ENCODE peak calls at places on chromosomes 1 and 21, in four cellular contexts. K is colonic mucosa, V is BE2C, L is psoas muscle. P is an unnamed sample.

GRCh38 chr1:1332031-1332755 is 1.1 kb downstream of the TAS1R3 start:
- DNase-seq in V (no peak), K (no peak), L (no peak), P (no peak)

GRCh38 chr1:31238986-31239613 is 587 bp downstream of the NKAIN1 start:
- DNase-seq in V (peak; percentile 51), K (peak; percentile 27), L (peak; percentile 62), P (no peak)

GRCh38 chr1:98099501-98099900 is 178.7 kb upstream of the DPYD start:
- DNase-seq in K (no peak), L (no peak), V (no peak), P (no peak)

GRCh38 chr1:91804546-91805023 is 81.4 kb downstream of the TGFBR3 start:
- DNase-seq in K (no peak), V (no peak), L (no peak), P (peak; percentile 88)

GRCh38 chr1:53365405-53366063 is 37.7 kb upstream of the LRP8 start:
- DNase-seq in L (no peak), K (no peak), V (no peak), P (no peak)

GRCh38 chr1:37793773-37794371 is at the start of gene MANEAL:
- DNase-seq in K (peak; percentile 44), L (peak; percentile 76), V (peak; percentile 67), P (peak; percentile 46)

GRCh38 chr1:209733409-209734192 is 22.3 kb upstream of the TRAF3IP3 start:
- DNase-seq in V (no peak), L (no peak), K (no peak), P (no peak)

GRCh38 chr1:113783254-113784103 is 24.2 kb upstream of the PHTF1 start:
- DNase-seq in L (no peak), K (peak; percentile 66), V (no peak), P (peak; percentile 50)

GRCh38 chr1:114551400-114551799 is 30.0 kb downstream of the BCAS2 start:
- DNase-seq in K (no peak), V (no peak), L (no peak), P (no peak)

GRCh38 chr1:48870596-48870995 is 93.9 kb upstream of the BEND5 start:
- DNase-seq in L (no peak), K (no peak), V (peak; percentile 13), P (peak; percentile 65)

GRCh38 chr21:44571296-44571695 is 2.2 kb upstream of the KRTAP10-4 start:
- DNase-seq in V (no peak), K (no peak), L (no peak), P (no peak)

GRCh38 chr21:45164838-45165237 is 90.5 kb downstream of the ADARB1 start:
- DNase-seq in K (no peak), V (no peak), L (no peak), P (no peak)

GRCh38 chr1:96362623-96363022 is 359.0 kb upstream of the PTBP2 start:
- DNase-seq in K (no peak), V (no peak), L (no peak), P (peak; percentile 97)

GRCh38 chr1:115412286-115412685 is 74.2 kb upstream of the NGF start:
- DNase-seq in L (no peak), V (no peak), K (no peak), P (peak; percentile 54)

GRCh38 chr1:180923024-180923841 is 10.5 kb downstream of the KIAA1614 start:
- DNase-seq in K (no peak), V (peak; percentile 63), L (no peak), P (peak; percentile 53)

GRCh38 chr1:171794085-171794484 is 12.6 kb downstream of the METTL13 start:
- DNase-seq in L (no peak), K (no peak), V (no peak), P (peak; percentile 78)

GRCh38 chr1:161096514-161096913 is 1.6 kb upstream of the KLHDC9 start:
- DNase-seq in L (peak; percentile 77), V (no peak), K (no peak), P (peak; percentile 91)

GRCh38 chr1:38261574-38261973 is 215.0 kb upstream of the POU3F1 start:
- DNase-seq in V (no peak), L (peak; percentile 16), K (no peak), P (no peak)

GRCh38 chr1:41404308-41404755 is 43.1 kb downstream of the FOXO6 start:
- DNase-seq in K (no peak), V (peak; percentile 82), L (no peak), P (peak; percentile 25)

GRCh38 chr1:6222644-6223043 is 13.1 kb downstream of the ICMT start:
- DNase-seq in V (no peak), L (peak; percentile 64), K (peak; percentile 62), P (peak; percentile 43)
- TF ChIP-seq CTCF in V (no peak), L (no peak), K (no peak), P (no peak)

DNA sequence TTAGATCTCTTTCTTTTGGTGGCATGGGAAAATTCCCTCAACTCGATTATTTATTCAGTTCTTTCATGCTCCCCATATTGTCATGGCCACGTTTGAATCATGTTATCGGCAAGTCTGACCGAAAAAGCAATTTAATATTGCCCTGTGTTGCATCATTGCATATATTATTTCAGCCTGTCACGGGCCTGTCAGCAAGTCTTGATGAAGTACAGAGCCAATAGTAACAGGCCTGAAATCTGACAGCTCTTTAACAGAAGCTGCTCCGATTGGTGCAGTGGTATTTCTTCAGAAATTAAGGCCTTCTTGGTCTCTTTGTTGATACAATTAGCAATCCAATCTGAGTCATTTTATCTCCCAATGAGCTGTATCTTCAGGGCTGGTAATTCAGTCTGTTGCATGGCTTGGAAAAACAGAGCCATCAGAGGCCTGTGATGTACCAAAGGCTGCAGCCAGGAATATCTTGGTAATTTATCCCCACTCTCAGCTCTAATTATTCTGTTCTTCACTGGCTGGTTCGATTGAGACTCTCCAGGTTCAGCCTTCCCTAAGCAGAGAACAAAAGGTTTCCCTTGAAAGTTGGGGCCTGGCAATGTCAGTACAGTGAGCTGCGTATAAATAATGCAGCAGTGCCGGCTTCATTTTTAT is 149.5 kb downstream of the FGGY start:
- DNase-seq in K (no peak), L (no peak), V (peak; percentile 64), P (peak; percentile 45)
- TF ChIP-seq CTCF in K (no peak), L (no peak), V (no peak), P (no peak)

GRCh38 chr1:218299416-218299815 is 14.3 kb downstream of the RRP15 start:
- DNase-seq in K (no peak), V (no peak), L (no peak), P (peak; percentile 70)
- TF ChIP-seq CTCF in K (no peak), V (peak; percentile 74), L (peak; percentile 44), P (peak; percentile 68)

DNA sequence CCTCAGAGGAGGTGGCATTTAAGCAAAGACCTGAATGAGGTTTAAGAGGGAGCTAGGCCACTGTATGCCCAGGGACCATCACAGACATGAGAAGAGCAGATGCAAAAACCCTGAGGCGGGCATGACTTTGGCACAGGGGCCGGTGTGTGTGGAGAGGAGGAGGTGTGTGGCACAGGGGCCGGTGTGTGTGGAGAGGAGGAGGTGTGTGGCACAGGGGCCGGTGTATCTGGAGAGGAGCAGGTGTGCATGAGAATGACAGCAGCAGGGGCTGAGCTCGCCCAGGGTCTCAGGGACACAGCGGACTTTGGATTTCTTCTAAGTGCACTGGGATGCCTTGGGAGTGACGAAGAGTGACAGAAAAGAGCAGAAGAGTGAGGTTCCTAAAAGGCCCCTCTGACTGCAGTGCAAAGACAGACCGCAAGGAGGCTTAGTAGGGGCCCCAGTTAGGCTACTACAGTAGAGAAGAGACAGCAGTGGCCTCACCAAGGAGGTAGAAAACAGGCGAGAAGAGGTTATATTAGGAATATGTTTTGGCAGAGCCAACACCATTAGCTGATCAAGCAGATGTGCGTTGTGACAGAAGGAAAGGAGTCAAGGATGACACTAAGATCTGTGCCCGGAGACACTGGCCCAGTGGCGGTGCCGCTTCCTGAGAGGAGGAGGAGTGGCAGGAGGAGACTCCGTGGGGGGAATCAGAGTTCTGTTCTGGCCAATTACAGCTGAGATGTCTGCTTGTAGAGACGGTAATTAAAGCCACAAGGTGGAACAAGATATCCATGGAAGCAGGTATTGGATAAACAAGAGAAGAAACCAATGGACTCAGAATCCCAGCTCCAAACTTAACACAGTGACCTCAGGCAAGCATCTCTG is 18.4 kb downstream of the ZBTB17 start:
- DNase-seq in V (no peak), K (no peak), L (no peak), P (no peak)
- TF ChIP-seq CTCF in V (no peak), K (no peak), L (no peak), P (no peak)

DNA sequence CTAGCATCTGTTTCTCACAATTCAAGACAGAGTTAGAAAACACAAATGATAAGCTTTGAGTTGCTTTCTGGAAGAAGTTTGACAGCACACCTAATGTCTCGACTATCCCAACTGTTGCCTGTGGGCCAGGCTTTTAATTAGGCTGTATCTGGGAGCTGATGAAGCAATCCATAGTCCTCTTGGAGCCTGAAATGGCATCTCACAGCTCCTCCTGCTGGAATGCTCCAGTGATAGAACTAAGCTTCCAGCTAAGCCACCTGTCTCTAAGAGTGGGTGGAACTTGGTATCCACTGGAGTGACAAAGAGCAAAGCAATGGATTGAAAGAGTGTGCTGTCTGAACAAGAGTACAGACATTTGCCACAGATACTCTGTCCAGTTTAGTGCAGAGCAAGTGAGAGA is 605.3 kb upstream of the NR5A2 start:
- DNase-seq in L (no peak), K (no peak), V (peak; percentile 19), P (peak; percentile 75)
- TF ChIP-seq CTCF in L (no peak), K (no peak), V (peak; percentile 62), P (peak; percentile 56)

DNA sequence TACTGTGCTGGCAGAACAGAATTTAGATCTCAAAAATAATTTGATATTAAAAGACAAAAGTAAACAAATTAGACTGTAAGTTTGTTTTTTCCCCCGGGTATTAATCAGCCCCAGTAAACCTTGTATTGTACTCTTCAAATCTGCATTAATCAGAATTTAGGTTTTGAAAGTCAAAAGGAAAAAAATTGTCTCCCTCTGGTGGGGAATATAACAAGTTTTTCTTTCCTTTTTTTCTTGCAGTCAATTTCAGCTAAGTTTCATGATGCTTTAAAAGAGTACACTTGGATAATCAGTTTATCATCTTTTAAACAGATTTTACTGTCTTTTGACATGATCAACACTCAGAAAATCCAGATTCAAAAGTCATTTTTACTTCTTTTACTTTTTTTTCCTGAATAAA is 134.5 kb upstream of the PKN2 start:
- DNase-seq in V (no peak), K (no peak), L (no peak), P (peak; percentile 27)
- TF ChIP-seq CTCF in V (peak; percentile 24), K (peak; percentile 12), L (peak; percentile 8), P (no peak)